ENCODE peak calls at places on chromosomes 12 and 14, in six cellular contexts. Y is transverse colon; Q is effector memory CD4-positive, alpha-beta T cell; A is adrenal gland; G is breast epithelium; D is lower lobe of right lung. M is an unnamed sample. For H3K36me3 and H3K4me1, the result is how much of the 10 kb centered on the place peaks cover.

GRCh38 chr14:68688872-68689371 is 103.9 kb downstream of the ZFP36L1 start:
- DNase-seq in D (no peak), Y (no peak), A (no peak), G (no peak), Q (no peak), M (no peak)

GRCh38 chr14:31950760-31951637 is 126.1 kb upstream of the ARHGAP5 start:
- DNase-seq in D (no peak), Q (no peak), Y (peak), A (no peak), G (no peak), M (peak)

GRCh38 chr12:22803725-22804124 is 178.8 kb downstream of the ETNK1 start:
- DNase-seq in A (no peak), D (no peak), Q (no peak), Y (no peak), G (no peak), M (no peak)

GRCh38 chr12:104957388-104958008 is 592 bp downstream of the SLC41A2 start:
- DNase-seq in G (no peak), A (no peak), Y (peak), Q (peak), D (no peak), M (no peak)

GRCh38 chr12:45244561-45245348 is 28.9 kb downstream of the ANO6 start:
- DNase-seq in A (no peak), Q (no peak), Y (no peak), D (no peak), G (no peak), M (no peak)

GRCh38 chr14:55129428-55130193 is 559 bp downstream of the LGALS3 start:
- DNase-seq in Y (peak), G (peak), D (peak), Q (peak), A (peak), M (peak)

GRCh38 chr12:132489078-132489601 is 811 bp upstream of the FBRSL1 start:
- DNase-seq in A (no peak), G (no peak), Y (peak), Q (peak), D (peak), M (peak)

GRCh38 chr12:131493068-131493826 is 217.6 kb upstream of the SFSWAP start:
- DNase-seq in Y (no peak), Q (no peak), D (no peak), A (no peak), G (no peak), M (no peak)

GRCh38 chr12:90922068-90922743 is 32.8 kb downstream of the CCER1 start:
- DNase-seq in Y (no peak), G (no peak), A (no peak), D (no peak), Q (no peak), M (no peak)

GRCh38 chr14:92348154-92348553 is 25.2 kb downstream of the SLC24A4 start:
- DNase-seq in Q (no peak), A (no peak), Y (peak), G (peak), D (no peak), M (no peak)

GRCh38 chr12:79344855-79345840 is 345.6 kb downstream of the PAWR start:
- DNase-seq in D (no peak), Q (no peak), G (no peak), A (peak), Y (peak), M (no peak)

GRCh38 chr12:16609140-16609539 is 3.2 kb upstream of the LMO3 start:
- DNase-seq in Y (no peak), Q (no peak), G (no peak), A (no peak), D (no peak), M (no peak)

GRCh38 chr12:88746386-88746785 is 166.1 kb upstream of the KITLG start:
- DNase-seq in A (no peak), Y (no peak), Q (no peak), G (no peak), D (no peak), M (no peak)

GRCh38 chr14:36161781-36162180 is 14.7 kb downstream of the PTCSC3 start:
- DNase-seq in G (no peak), Q (no peak), A (no peak), D (no peak), Y (peak), M (no peak)

GRCh38 chr14:73227812-73228781 is 9.2 kb upstream of the PAPLN start:
- DNase-seq in D (peak), G (peak), A (no peak), Q (no peak), Y (peak), M (peak)

GRCh38 chr14:101476931-101477553 is 84.3 kb upstream of the DIO3 start:
- DNase-seq in Q (no peak), G (no peak), D (peak), A (peak), Y (peak), M (peak)

GRCh38 chr14:94237983-94238382 is 55.1 kb downstream of the SERPINA10 start:
- DNase-seq in A (no peak), Y (no peak), D (no peak), G (no peak), Q (no peak), M (no peak)

GRCh38 chr12:32270818-32271710 is 128.3 kb upstream of the FGD4 start:
- DNase-seq in A (no peak), D (no peak), Y (no peak), G (no peak), Q (no peak), M (no peak)

GRCh38 chr14:72883963-72884362 is 9.9 kb downstream of the DPF3 start:
- DNase-seq in Y (no peak), D (no peak), G (no peak), Q (no peak), A (no peak), M (no peak)

DNA sequence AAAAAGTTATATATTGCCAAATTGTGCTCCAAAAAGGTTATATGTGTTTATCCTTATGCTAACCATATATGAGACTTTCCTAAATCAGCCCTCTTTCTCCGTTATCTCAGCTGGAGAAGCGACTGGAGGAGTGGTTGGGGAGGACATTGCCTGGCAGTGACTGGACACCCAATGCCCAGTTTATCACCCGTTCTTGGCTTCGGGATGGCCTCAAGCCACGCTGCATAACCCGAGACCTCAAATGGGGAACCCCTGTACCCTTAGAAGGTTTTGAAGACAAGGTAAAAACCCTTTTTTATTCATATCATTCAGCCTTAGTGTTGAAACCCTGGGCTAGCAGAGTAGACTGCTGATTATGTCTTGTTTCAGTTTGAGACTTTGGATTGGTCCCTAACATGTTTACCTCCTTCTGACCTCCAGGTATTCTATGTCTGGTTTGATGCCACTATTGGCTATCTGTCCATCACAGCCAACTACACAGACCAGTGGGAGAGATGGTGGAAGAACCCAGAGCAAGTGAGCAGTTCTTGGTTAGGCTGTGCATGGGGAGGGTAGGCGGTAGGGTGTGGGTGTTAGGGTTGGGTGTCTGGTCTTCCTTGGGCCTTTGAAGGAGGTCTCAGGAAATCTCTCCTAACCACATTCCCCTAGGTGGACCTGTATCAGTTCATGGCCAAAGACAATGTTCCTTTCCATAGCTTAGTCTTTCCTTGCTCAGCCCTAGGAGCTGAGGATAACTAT is 8.6 kb downstream of the DDIT3 start:
- DNase-seq in Q (no peak), Y (no peak), D (no peak), A (no peak), G (no peak), M (no peak)
- H3K36me3 ChIP-seq in Q (half or more), Y (under half), D (half or more), A (under half), G (under half), M (under half)

GRCh38 chr14:65422093-65422834 is 9.7 kb downstream of the FUT8 start:
- DNase-seq in D (no peak), Q (no peak), A (no peak), Y (no peak), G (no peak), M (no peak)
- H3K4me1 ChIP-seq in D (under half), Q (under half), A (under half), Y (under half), G (under half), M (under half)

GRCh38 chr12:76049575-76050251 is 18.1 kb upstream of the PHLDA1 start:
- DNase-seq in D (no peak), Y (no peak), Q (no peak), A (no peak), G (no peak), M (no peak)
- H3K36me3 ChIP-seq in D (half or more), Y (under half), Q (half or more), A (under half), G (under half), M (under half)

DNA sequence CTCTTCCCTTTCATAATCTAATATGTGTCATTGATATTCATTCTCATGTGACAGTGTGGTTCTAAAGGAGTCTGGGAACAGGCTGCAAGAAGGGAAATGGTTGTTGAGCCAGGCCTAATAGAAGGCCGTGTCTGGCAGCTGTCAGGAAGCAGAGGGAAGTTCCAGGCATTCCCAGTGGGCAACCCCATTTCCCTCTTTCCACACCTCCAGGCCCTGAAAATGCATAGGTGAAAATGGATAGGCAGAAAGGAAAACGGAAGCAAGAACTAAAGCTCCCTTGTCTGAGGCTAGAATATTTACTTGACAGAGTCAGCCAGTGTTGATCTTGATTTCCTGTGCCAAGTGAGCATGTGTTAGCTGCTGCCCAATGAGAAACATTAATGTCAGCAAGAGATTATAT is 97.7 kb downstream of the PPM1A start:
- DNase-seq in D (no peak), Y (no peak), A (no peak), G (no peak), Q (no peak), M (no peak)
- H3K4me1 ChIP-seq in D (under half), Y (under half), A (under half), G (under half), Q (under half), M (under half)

DNA sequence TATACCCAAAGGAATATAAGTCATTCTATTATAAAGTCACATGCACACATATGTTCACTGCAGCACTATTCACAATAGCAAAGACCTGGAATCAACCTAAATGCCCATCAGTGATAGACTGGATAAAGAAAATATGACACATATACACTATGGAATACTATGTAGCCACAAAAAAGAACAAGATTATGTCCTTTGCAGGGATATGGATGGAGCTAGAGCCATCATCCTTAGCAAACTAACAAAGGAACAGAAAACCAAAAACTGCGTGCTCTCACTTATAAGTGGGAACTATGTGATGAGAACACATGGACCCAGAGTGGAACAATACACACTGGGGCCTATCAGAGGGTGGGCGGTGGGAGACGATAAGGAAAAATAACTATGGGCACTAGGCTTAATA is 21.3 kb downstream of the FBXO21 start:
- DNase-seq in Q (no peak), D (no peak), A (no peak), Y (no peak), G (no peak), M (no peak)
- H3K36me3 ChIP-seq in Q (half or more), D (half or more), A (under half), Y (under half), G (under half), M (under half)

GRCh38 chr12:93140309-93140708 is 211.2 kb upstream of the EEA1 start:
- DNase-seq in Q (no peak), D (no peak), G (no peak), A (no peak), Y (no peak), M (no peak)
- H3K4me1 ChIP-seq in Q (under half), D (under half), G (under half), A (under half), Y (under half), M (under half)

DNA sequence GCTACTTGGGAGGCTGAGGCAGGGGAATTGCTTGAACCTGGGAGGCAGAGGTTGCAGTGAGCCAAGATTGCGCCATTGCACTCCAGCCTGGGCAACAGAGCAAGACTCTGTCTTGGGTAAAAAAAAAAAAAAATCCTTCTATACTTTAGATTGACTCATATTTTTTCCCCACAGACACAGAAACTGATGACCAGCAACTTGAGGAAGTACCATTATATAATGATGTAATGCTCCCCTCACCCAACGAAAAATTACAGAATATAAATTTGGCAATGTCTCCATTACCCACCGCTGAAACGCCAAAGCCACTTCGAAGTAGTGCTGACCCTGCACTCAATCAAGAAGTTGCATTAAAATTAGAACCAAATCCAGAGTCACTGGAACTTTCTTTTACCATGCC is 24.3 kb upstream of the SNAPC1 start:
- DNase-seq in G (no peak), Q (no peak), D (no peak), Y (no peak), A (no peak), M (no peak)
- H3K36me3 ChIP-seq in G (under half), Q (half or more), D (half or more), Y (under half), A (under half), M (under half)

DNA sequence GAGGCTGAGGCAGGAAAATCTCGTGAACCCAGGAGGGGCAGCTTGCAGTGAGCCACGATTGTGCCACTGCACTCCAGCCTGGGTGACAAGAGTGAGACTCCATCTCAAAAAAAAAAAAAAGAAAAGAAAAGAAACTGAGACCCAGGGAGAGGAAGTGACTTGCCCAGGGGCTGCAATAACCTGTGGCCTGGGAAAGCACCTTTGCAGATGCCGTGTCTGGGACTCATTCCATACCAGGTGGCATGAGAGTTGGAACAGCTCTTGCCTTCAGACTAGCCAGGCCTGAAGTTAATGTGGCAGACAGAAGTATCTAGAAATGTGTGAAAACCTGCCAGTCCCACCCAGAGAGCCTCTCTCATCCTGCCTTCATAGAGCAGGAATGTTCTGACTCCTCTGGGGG is 65.4 kb downstream of the PHETA1 start:
- DNase-seq in D (no peak), A (no peak), Q (no peak), Y (no peak), G (no peak), M (no peak)
- H3K4me1 ChIP-seq in D (under half), A (under half), Q (under half), Y (under half), G (under half), M (under half)

DNA sequence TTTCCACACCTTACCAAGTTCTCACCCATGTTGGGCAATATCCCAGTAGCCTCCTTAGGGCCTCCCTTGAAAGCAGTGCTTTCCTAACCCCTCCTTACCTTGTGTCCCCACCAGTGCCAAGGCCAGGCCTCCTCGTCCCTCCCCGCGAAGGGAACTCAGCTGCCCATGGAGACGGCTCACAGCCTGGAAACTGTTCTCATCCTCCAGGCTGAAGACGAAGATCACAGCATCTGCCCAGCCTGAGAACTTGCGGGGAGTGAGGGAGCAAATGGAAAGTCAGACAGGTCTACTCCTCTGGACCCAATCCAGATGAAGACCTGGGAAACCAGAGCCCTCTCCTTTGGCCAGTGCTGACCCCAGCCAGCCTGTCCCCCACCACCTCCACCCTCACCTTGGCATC is 4.6 kb downstream of the AGAP2 start:
- DNase-seq in G (no peak), D (no peak), Y (no peak), A (no peak), Q (no peak), M (no peak)
- H3K36me3 ChIP-seq in G (under half), D (under half), Y (under half), A (under half), Q (half or more), M (under half)

DNA sequence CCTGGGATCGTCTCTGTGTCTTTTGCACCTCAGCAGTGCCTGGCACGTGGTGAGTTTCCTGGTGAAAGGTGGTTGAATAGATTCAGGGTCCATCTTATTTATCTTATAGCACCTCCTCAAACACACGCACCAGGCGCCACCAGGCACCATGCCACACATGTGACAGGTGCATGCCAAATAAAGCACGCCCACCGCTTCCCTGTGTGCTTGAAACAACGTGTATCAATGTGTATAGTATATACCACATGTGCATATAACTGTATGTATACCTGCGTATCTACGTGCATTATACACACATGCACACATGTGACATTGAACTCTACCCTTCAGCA is 9.9 kb downstream of the EML1 start:
- DNase-seq in G (no peak), D (no peak), Q (no peak), Y (no peak), A (no peak), M (no peak)
- H3K4me1 ChIP-seq in G (under half), D (under half), Q (under half), Y (under half), A (under half), M (under half)